ENCODE peak calls at places on chromosomes 1 and 21, in four cellular contexts. A is nephron progenitor cell, E is upper lobe of left lung, N is fibroblast of pulmonary artery. W is an unnamed sample.
A peak's percentile ranks its signal among the peaks of the same experiment; 100 is the strongest.

GRCh38 chr1:157878059-157878458 is 36.5 kb upstream of the CD5L start:
- DNase-seq in N (peak; percentile 52), E (no peak), A (no peak), W (no peak)

GRCh38 chr1:62725255-62725654 is 37.1 kb upstream of the DOCK7 start:
- DNase-seq in A (no peak), N (peak; percentile 93), E (no peak), W (no peak)

GRCh38 chr1:87449348-87449963 is 120.8 kb downstream of the LMO4 start:
- DNase-seq in A (no peak), N (peak; percentile 24), E (no peak), W (peak; percentile 23)

GRCh38 chr1:238468068-238468467 is 577.3 kb upstream of the ZP4 start:
- DNase-seq in N (no peak), E (no peak), A (no peak), W (no peak)

GRCh38 chr1:154856544-154856943 is 13.5 kb downstream of the KCNN3 start:
- DNase-seq in A (no peak), N (no peak), E (no peak), W (no peak)

GRCh38 chr1:232630894-232631195 is 912 bp upstream of the SIPA1L2 start:
- DNase-seq in E (no peak), A (no peak), N (no peak), W (no peak)

GRCh38 chr1:46410156-46411009 is 16.3 kb downstream of the FAAH start:
- DNase-seq in N (peak; percentile 40), E (no peak), A (no peak), W (no peak)

GRCh38 chr1:61253059-61253735 is 170.8 kb downstream of the NFIA start:
- DNase-seq in N (peak; percentile 83), E (no peak), A (no peak), W (no peak)

GRCh38 chr1:76864383-76864782 is 2.9 kb upstream of the ST6GALNAC5 start:
- DNase-seq in A (no peak), E (no peak), N (no peak), W (no peak)

GRCh38 chr1:181324797-181325616 is 158.3 kb upstream of the CACNA1E start:
- DNase-seq in N (no peak), E (no peak), A (no peak), W (no peak)

GRCh38 chr1:17098440-17099317 is 20.6 kb downstream of the PADI2 start:
- DNase-seq in N (peak; percentile 15), E (no peak), A (peak; percentile 26), W (no peak)

GRCh38 chr1:55213885-55214213 is 1.3 kb downstream of the USP24 start:
- DNase-seq in N (no peak), E (no peak), A (peak; percentile 27), W (peak; percentile 24)

GRCh38 chr1:212401838-212402582 is 12.7 kb downstream of the PACC1 start:
- DNase-seq in E (no peak), N (peak; percentile 57), A (no peak), W (no peak)

GRCh38 chr1:109065137-109065536 is 10.7 kb downstream of the TAF13 start:
- DNase-seq in A (no peak), E (no peak), N (no peak), W (no peak)

GRCh38 chr1:112954945-112955677 is 885 bp downstream of the SLC16A1 start:
- DNase-seq in E (peak; percentile 84), A (peak; percentile 73), N (peak; percentile 59), W (no peak)

GRCh38 chr1:55916480-55916879 is 662.9 kb downstream of the PLPP3 start:
- DNase-seq in A (no peak), N (peak; percentile 69), E (no peak), W (no peak)

GRCh38 chr1:38253314-38253713 is 206.7 kb upstream of the POU3F1 start:
- DNase-seq in E (no peak), A (no peak), N (no peak), W (no peak)

GRCh38 chr1:38258085-38258484 is 211.5 kb upstream of the POU3F1 start:
- DNase-seq in A (no peak), N (no peak), E (no peak), W (no peak)

GRCh38 chr1:38261574-38261973 is 215.0 kb upstream of the POU3F1 start:
- DNase-seq in N (no peak), E (no peak), A (no peak), W (no peak)

GRCh38 chr1:38257374-38257773 is 210.8 kb upstream of the POU3F1 start:
- DNase-seq in A (no peak), E (no peak), N (no peak), W (no peak)

DNA sequence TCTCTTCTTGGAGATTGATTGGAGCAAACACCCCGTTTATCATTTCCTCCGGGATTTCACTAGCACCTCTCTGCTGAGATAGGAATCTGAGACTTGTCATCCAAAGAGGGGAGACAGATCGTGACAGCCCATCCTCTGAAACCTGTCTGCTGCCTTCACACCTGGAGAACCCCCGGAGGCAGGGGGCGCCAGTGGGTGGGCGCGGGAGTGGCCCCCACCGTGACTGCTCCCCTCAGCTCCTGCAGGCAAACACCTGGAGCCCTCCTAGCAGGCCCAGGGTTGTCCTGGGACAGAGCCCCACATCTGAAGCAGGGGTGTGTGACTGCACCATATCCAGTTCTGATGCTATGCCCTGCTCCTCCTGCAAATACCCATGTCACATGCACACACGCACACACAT is 209.5 kb upstream of the POU3F1 start:
- DNase-seq in N (no peak), A (no peak), E (peak; percentile 65), W (no peak)
- TF ChIP-seq CTCF in N (no peak), A (no peak), E (no peak), W (no peak)

GRCh38 chr21:39788383-39788782 is 43.4 kb downstream of the IGSF5 start:
- DNase-seq in E (peak; percentile 81), A (peak; percentile 83), N (peak; percentile 50), W (no peak)
- TF ChIP-seq CTCF in E (peak; percentile 90), A (peak; percentile 87), N (peak; percentile 42), W (no peak)

DNA sequence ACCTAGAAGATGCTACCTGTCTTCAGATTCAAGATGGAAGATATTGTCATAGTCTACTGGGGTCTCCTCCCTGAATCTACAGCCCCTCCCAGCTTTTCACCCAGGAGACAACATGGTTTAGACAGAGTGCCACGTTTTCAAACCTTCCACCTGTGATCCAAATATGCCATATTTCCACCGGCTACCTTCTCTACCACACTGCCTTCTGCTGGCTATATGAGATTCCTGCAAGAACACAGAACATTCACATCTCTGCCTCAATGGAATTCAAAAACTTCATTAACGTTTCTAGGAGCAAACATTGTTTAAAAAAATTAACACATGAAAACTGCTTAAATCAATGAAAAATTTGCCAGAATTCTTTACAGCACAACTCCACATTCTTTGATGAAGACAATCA is 12.9 kb upstream of the LELP1 start:
- DNase-seq in N (no peak), A (no peak), E (no peak), W (no peak)
- TF ChIP-seq CTCF in N (peak; percentile 5), A (no peak), E (no peak), W (no peak)

DNA sequence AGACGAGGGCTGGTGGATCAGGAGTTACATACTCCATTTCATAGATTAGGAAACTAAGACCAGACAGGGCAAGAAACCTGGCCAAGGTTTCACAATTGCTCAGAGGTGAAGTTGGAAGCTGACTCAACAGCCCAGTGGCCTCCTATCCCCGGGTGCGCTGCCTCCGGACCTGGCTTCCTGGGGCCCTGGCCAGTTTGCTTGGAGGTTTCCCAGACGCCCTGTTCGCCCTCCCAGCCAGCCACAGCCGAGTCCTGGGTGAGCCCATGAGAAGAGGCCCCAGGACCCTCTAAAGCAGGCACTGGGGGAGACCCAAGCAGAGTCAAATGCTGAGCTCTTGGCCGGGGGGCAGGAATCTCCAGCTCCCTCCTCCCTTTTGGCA is 180.1 kb downstream of the ZBTB18 start:
- DNase-seq in E (no peak), A (no peak), N (peak; percentile 44), W (no peak)
- TF ChIP-seq CTCF in E (no peak), A (no peak), N (no peak), W (no peak)

GRCh38 chr1:13829152-13829769 is 129.3 kb downstream of the PRDM2 start:
- DNase-seq in N (no peak), E (no peak), A (no peak), W (no peak)

GRCh38 chr1:13830170-13830569 is 130.2 kb downstream of the PRDM2 start:
- DNase-seq in E (no peak), N (no peak), A (no peak), W (no peak)

GRCh38 chr1:13830616-13831280 is 130.8 kb downstream of the PRDM2 start:
- DNase-seq in E (peak; percentile 80), N (peak; percentile 51), A (no peak), W (no peak)

GRCh38 chr1:13826591-13826990 is 126.6 kb downstream of the PRDM2 start:
- DNase-seq in N (no peak), A (no peak), E (no peak), W (no peak)

DNA sequence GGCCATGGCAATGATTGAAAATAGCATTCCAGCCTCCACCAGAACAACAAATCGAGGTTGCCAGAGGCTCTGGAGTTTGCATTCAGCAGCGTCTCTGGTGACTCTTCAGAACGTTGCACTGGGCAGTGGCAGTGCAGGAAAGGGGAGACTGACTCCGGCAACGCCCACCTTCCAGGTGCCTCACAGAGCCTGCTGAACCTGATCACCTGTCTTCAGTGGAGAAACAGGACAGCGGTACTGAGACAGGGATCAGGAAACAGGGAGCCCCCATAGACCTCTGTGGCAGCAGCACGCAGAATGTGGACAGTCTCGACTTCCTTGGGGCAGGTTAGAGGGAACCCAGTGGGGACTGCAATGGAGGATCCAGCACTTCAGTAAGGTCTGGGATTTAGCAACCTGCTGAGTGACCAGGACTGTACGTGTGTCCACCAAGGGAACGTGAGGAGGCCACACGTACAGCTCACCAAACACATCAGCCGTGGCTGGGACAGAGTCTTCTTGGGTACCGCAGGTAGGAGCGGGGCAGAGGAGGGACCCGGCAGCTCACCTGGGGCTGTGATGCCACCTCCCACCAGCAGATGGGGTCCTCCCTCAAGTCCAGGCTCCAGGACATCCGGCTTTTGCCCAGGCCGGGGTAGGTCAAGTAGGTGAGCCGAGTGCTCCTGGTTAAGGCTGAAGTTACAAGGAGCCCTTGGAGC is 128.6 kb downstream of the PRDM2 start:
- DNase-seq in E (no peak), N (no peak), A (peak; percentile 68), W (no peak)
- TF ChIP-seq CTCF in E (peak; percentile 82), N (peak; percentile 36), A (peak; percentile 65), W (no peak)

GRCh38 chr1:29396438-29397255 is 160.3 kb downstream of the PTPRU start:
- DNase-seq in E (no peak), N (no peak), A (no peak), W (no peak)
- TF ChIP-seq CTCF in E (no peak), N (peak; percentile 49), A (no peak), W (no peak)

GRCh38 chr21:29832217-29832616 is 107.6 kb downstream of the GRIK1 start:
- DNase-seq in N (no peak), E (no peak), A (no peak), W (no peak)

GRCh38 chr21:29829514-29830255 is 110.1 kb downstream of the GRIK1 start:
- DNase-seq in A (no peak), N (peak; percentile 6), E (no peak), W (no peak)

DNA sequence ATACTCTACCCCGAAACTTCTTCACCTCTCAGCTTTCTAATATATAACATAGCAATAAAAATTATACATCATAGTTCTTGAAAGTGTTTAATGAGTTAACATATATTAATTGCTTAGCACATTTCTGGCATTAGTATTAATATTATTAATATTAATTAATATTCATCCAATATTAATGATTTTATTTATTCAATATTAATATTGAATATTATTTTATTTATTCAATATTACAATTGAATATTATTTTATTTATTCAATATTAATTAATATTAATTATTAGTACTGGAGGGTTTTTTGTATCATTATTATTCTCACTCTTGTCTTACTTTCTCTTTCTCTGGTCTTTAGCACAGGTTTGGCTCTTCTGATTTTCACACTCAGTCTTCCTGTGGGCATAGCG is 105.2 kb downstream of the GRIK1 start:
- DNase-seq in A (no peak), N (no peak), E (no peak), W (no peak)
- TF ChIP-seq CTCF in A (no peak), N (no peak), E (no peak), W (no peak)

GRCh38 chr1:33370827-33371226 is 49.9 kb upstream of the A3GALT2 start:
- DNase-seq in N (no peak), E (no peak), A (no peak), W (no peak)
- TF ChIP-seq CTCF in N (no peak), E (no peak), A (no peak), W (no peak)

W was measured in activated B cell treated with CpG ODN at 0.5 μM for 24 hours.